ENCODE peak calls at places on chromosomes 2 and 18, in seven cellular contexts. B is progenitor cell of endocrine pancreas, Q is cardiac fibroblast, U is fibroblast of mammary gland, K is BE2C, R is glutamatergic neuron, W is mammary epithelial cell. C is an unnamed sample.

GRCh38 chr2:179024445-179024844 is 25.5 kb downstream of the CCDC141 start:
- DNase-seq in U (no peak), W (no peak), Q (no peak), K (no peak), R (no peak), B (no peak), C (no peak)

GRCh38 chr18:74635202-74635969 is 37.7 kb downstream of the ZNF407 start:
- DNase-seq in B (no peak), R (no peak), W (no peak), Q (no peak), U (no peak), K (no peak), C (peak; percentile 21)

GRCh38 chr2:73999881-74000597 is 15.3 kb downstream of the TET3 start:
- DNase-seq in B (no peak), Q (peak; percentile 20), K (no peak), U (no peak), R (no peak), W (no peak), C (peak; percentile 52)

GRCh38 chr2:127448526-127448925 is 30.3 kb downstream of the PROC start:
- DNase-seq in R (no peak), Q (peak; percentile 26), U (peak; percentile 2), B (no peak), K (no peak), W (no peak), C (no peak)

GRCh38 chr18:48868468-48869466 is 82.0 kb downstream of the SMAD7 start:
- DNase-seq in W (peak; percentile 5), Q (no peak), B (no peak), K (no peak), U (peak; percentile 17), R (peak; percentile 12), C (no peak)

GRCh38 chr2:36530983-36531354 is 67.0 kb downstream of the FEZ2 start:
- DNase-seq in U (peak; percentile 88), K (no peak), R (no peak), W (no peak), B (no peak), Q (peak; percentile 94), C (no peak)

GRCh38 chr2:216352653-216353270 is 19.5 kb downstream of the MARCHF4 start:
- DNase-seq in R (no peak), Q (no peak), U (no peak), W (no peak), B (no peak), K (no peak), C (no peak)

GRCh38 chr2:74391209-74391579 is 11.1 kb upstream of the DCTN1 start:
- DNase-seq in B (no peak), K (no peak), Q (no peak), R (no peak), U (no peak), W (peak; percentile 34), C (no peak)

GRCh38 chr18:60413944-60414547 is 41.5 kb upstream of the MC4R start:
- DNase-seq in U (peak; percentile 3), R (peak; percentile 43), W (peak; percentile 1), Q (peak; percentile 9), K (peak; percentile 45), B (no peak), C (peak; percentile 5)

GRCh38 chr2:204026294-204026693 is 89.7 kb downstream of the ICOS start:
- DNase-seq in Q (no peak), B (no peak), R (no peak), U (no peak), W (no peak), K (no peak), C (no peak)

GRCh38 chr2:204027105-204027504 is 90.5 kb downstream of the ICOS start:
- DNase-seq in B (no peak), Q (peak; percentile 38), K (peak; percentile 13), U (peak; percentile 16), W (peak; percentile 74), R (no peak), C (no peak)

GRCh38 chr2:204030337-204030736 is 93.8 kb downstream of the ICOS start:
- DNase-seq in U (no peak), Q (no peak), W (no peak), R (no peak), B (no peak), K (no peak), C (no peak)

GRCh38 chr2:204033601-204034495 is 97.3 kb downstream of the ICOS start:
- DNase-seq in R (no peak), K (no peak), U (no peak), Q (no peak), W (no peak), B (no peak), C (no peak)

GRCh38 chr2:204031056-204031455 is 94.5 kb downstream of the ICOS start:
- DNase-seq in K (no peak), U (no peak), B (no peak), Q (no peak), R (no peak), W (no peak), C (no peak)
- TF ChIP-seq CTCF in K (no peak), U (no peak), B (no peak), Q (no peak), R (no peak), W (no peak), C (no peak)

DNA sequence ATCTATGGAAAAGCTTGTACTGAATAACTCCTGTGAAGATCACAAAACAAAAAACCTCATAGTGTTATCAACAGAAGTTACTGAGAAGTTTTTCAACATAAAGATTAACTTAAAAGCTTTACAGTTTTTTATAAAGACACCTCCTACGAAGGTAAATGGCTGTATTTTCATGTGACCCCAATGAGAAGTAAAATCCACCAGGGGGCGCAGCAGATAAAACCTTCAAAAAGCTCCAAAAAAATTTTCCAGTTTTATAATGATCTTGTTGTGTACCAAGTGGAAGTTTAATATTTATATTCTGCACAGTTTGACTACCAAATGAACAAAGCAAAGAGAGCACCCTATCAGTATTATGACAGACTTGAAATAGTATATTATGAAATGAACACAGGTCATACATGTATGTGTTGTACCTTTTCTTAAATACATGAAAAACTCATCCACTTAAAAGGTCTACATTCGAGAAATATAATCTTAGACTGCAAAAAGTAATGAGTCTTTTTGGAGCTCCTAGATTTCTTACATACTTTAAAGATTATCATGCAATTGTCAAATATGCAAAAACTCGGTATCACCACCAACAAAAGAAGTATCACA is 38.5 kb downstream of the PNO1 start:
- DNase-seq in W (peak; percentile 27), K (no peak), Q (peak; percentile 80), B (no peak), R (no peak), U (peak; percentile 68), C (peak; percentile 17)
- TF ChIP-seq CTCF in W (peak; percentile 29), K (no peak), Q (peak; percentile 70), B (peak; percentile 69), R (peak; percentile 77), U (peak; percentile 63), C (peak; percentile 49)

DNA sequence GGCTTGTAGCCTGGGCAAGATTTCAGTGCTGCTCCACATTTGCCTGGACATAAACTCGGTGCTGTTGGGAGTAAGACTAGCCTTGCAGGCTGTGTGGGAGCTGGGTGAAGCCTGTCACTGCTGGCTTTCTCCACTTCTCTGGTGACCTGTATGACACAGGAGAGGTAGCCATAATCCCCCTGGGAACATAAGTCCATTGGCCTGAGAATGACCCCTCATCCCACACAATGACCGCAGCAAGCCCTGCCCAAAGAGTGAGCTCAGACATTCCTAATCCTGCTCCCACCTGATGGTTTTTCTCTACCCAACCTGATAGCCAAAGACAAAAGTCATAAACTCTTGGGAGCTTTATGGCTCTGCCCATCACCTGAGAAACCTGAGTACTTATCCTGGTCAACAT is 834.5 kb upstream of the DDX18 start:
- DNase-seq in W (no peak), U (no peak), B (no peak), Q (no peak), R (no peak), K (no peak), C (peak; percentile 6)
- TF ChIP-seq CTCF in W (no peak), U (no peak), B (no peak), Q (no peak), R (no peak), K (no peak), C (no peak)

GRCh38 chr18:32896781-32897547 is 124.1 kb upstream of the KLHL14 start:
- DNase-seq in K (no peak), Q (no peak), U (peak; percentile 38), R (no peak), B (no peak), W (no peak), C (no peak)

GRCh38 chr18:32891797-32892196 is 119.0 kb upstream of the KLHL14 start:
- DNase-seq in Q (no peak), U (no peak), W (no peak), K (no peak), B (no peak), R (no peak), C (no peak)

GRCh38 chr18:32889620-32890593 is 117.1 kb upstream of the KLHL14 start:
- DNase-seq in Q (no peak), U (no peak), W (no peak), B (no peak), R (no peak), K (no peak), C (no peak)

GRCh38 chr18:32891130-32891529 is 118.3 kb upstream of the KLHL14 start:
- DNase-seq in Q (no peak), R (no peak), W (no peak), B (no peak), U (no peak), K (no peak), C (no peak)

GRCh38 chr18:32893915-32894314 is 121.1 kb upstream of the KLHL14 start:
- DNase-seq in K (no peak), R (no peak), W (no peak), U (peak; percentile 23), Q (peak; percentile 13), B (no peak), C (no peak)
- TF ChIP-seq CTCF in K (peak; percentile 19), R (peak; percentile 47), W (peak; percentile 39), U (peak; percentile 43), Q (peak; percentile 27), B (peak; percentile 23), C (peak; percentile 26)

GRCh38 chr2:144323946-144324345 is 196.0 kb downstream of the ZEB2 start:
- DNase-seq in U (no peak), B (no peak), Q (no peak), W (no peak), K (no peak), R (no peak), C (no peak)

GRCh38 chr2:144322379-144322778 is 197.5 kb downstream of the ZEB2 start:
- DNase-seq in U (peak; percentile 67), Q (peak; percentile 43), R (no peak), W (no peak), K (no peak), B (no peak), C (no peak)

GRCh38 chr2:144317071-144317738 is 202.7 kb downstream of the ZEB2 start:
- DNase-seq in U (no peak), K (no peak), W (no peak), R (no peak), B (no peak), Q (no peak), C (no peak)

GRCh38 chr2:144324446-144325045 is 195.4 kb downstream of the ZEB2 start:
- DNase-seq in Q (no peak), B (no peak), K (no peak), W (peak; percentile 30), R (no peak), U (no peak), C (no peak)

DNA sequence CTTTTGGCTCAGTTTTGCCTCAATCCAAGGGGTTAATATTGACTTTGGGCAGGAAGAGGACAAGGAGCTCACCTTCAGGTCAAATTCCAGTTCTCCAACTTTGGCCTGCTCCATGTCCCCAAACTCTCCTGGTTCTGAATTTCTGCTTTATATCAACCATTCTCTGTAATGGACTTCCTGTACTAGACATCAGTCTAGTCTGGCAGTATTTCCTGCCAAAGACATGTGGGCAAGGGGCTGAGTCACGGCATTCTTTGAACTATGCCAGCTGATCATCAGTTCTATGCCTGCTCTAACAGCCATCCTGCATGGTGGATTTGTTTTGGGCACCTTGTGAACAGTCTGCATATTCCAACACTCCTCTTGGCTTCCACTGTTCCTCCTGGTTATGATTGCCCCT is 199.4 kb downstream of the ZEB2 start:
- DNase-seq in U (peak; percentile 63), W (peak; percentile 65), Q (peak; percentile 59), K (no peak), B (no peak), R (no peak), C (no peak)
- TF ChIP-seq CTCF in U (no peak), W (no peak), Q (no peak), K (no peak), B (no peak), R (no peak), C (no peak)

C was measured in nephron progenitor cell.